ENCODE peak calls at places on chromosomes 13 and 19, in nine cellular contexts. One of them, this sample, is unnamed.

GRCh38 chr19:35266149-35266903 is 2.4 kb upstream of the USF2 start:
- DNase-seq in AG04449: no peak
- DNase-seq in activated B cell treated with CpG ODN at 0.5 μM for 24 hours: peak
- DNase-seq in fibroblast of the aortic adventitia: no peak
- DNase-seq in psoas muscle: no peak
- DNase-seq in heart left ventricle: peak
- DNase-seq in brain microvascular endothelial cell: no peak
- DNase-seq in left lung: peak
- DNase-seq in GM13977: no peak
- DNase-seq in this sample: peak

GRCh38 chr13:23868521-23868920 is 20.7 kb downstream of the MIPEP start:
- DNase-seq in heart left ventricle: no peak
- DNase-seq in psoas muscle: no peak
- DNase-seq in AG04449: peak
- DNase-seq in brain microvascular endothelial cell: peak
- DNase-seq in left lung: no peak
- DNase-seq in fibroblast of the aortic adventitia: peak
- DNase-seq in GM13977: no peak
- DNase-seq in activated B cell treated with CpG ODN at 0.5 μM for 24 hours: no peak
- DNase-seq in this sample: no peak

GRCh38 chr13:113802090-113802531 is 43.1 kb downstream of the TMEM255B start:
- DNase-seq in psoas muscle: no peak
- DNase-seq in heart left ventricle: no peak
- DNase-seq in brain microvascular endothelial cell: peak
- DNase-seq in left lung: peak
- DNase-seq in activated B cell treated with CpG ODN at 0.5 μM for 24 hours: no peak
- DNase-seq in GM13977: no peak
- DNase-seq in fibroblast of the aortic adventitia: peak
- DNase-seq in AG04449: no peak
- DNase-seq in this sample: no peak

GRCh38 chr19:2154587-2155075 is 3.3 kb upstream of the AP3D1 start:
- DNase-seq in AG04449: no peak
- DNase-seq in psoas muscle: no peak
- DNase-seq in fibroblast of the aortic adventitia: peak
- DNase-seq in brain microvascular endothelial cell: no peak
- DNase-seq in GM13977: no peak
- DNase-seq in activated B cell treated with CpG ODN at 0.5 μM for 24 hours: no peak
- DNase-seq in left lung: no peak
- DNase-seq in heart left ventricle: no peak
- DNase-seq in this sample: no peak

GRCh38 chr19:7333198-7334118 is 15.3 kb upstream of the ARHGEF18 start:
- DNase-seq in left lung: no peak
- DNase-seq in psoas muscle: no peak
- DNase-seq in brain microvascular endothelial cell: no peak
- DNase-seq in AG04449: no peak
- DNase-seq in fibroblast of the aortic adventitia: peak
- DNase-seq in heart left ventricle: peak
- DNase-seq in GM13977: peak
- DNase-seq in activated B cell treated with CpG ODN at 0.5 μM for 24 hours: no peak
- DNase-seq in this sample: no peak

GRCh38 chr13:24182703-24183081 is 22.2 kb downstream of the SPATA13 start:
- DNase-seq in psoas muscle: no peak
- DNase-seq in AG04449: no peak
- DNase-seq in GM13977: no peak
- DNase-seq in heart left ventricle: no peak
- DNase-seq in activated B cell treated with CpG ODN at 0.5 μM for 24 hours: no peak
- DNase-seq in brain microvascular endothelial cell: no peak
- DNase-seq in fibroblast of the aortic adventitia: no peak
- DNase-seq in left lung: no peak
- DNase-seq in this sample: no peak

GRCh38 chr19:18401580-18402112 is 4.2 kb upstream of the LRRC25 start:
- DNase-seq in activated B cell treated with CpG ODN at 0.5 μM for 24 hours: peak
- DNase-seq in brain microvascular endothelial cell: peak
- DNase-seq in psoas muscle: peak
- DNase-seq in left lung: peak
- DNase-seq in GM13977: no peak
- DNase-seq in heart left ventricle: peak
- DNase-seq in AG04449: no peak
- DNase-seq in fibroblast of the aortic adventitia: peak
- DNase-seq in this sample: no peak

GRCh38 chr13:80850771-80851170 is 509.8 kb upstream of the SPRY2 start:
- DNase-seq in fibroblast of the aortic adventitia: no peak
- DNase-seq in brain microvascular endothelial cell: no peak
- DNase-seq in heart left ventricle: no peak
- DNase-seq in psoas muscle: no peak
- DNase-seq in left lung: no peak
- DNase-seq in GM13977: no peak
- DNase-seq in activated B cell treated with CpG ODN at 0.5 μM for 24 hours: no peak
- DNase-seq in AG04449: no peak
- DNase-seq in this sample: no peak

GRCh38 chr19:14530505-14530904 is 1.1 kb downstream of the TECR start:
- DNase-seq in activated B cell treated with CpG ODN at 0.5 μM for 24 hours: no peak
- DNase-seq in heart left ventricle: no peak
- DNase-seq in GM13977: no peak
- DNase-seq in AG04449: no peak
- DNase-seq in psoas muscle: no peak
- DNase-seq in fibroblast of the aortic adventitia: no peak
- DNase-seq in brain microvascular endothelial cell: no peak
- DNase-seq in left lung: no peak
- DNase-seq in this sample: no peak

GRCh38 chr19:13849991-13850909 is 26.7 kb upstream of the NANOS3 start:
- DNase-seq in GM13977: peak
- DNase-seq in fibroblast of the aortic adventitia: peak
- DNase-seq in brain microvascular endothelial cell: peak
- DNase-seq in heart left ventricle: peak
- DNase-seq in psoas muscle: peak
- DNase-seq in activated B cell treated with CpG ODN at 0.5 μM for 24 hours: peak
- DNase-seq in AG04449: no peak
- DNase-seq in left lung: peak
- DNase-seq in this sample: no peak

GRCh38 chr13:43767351-43767901 is 19.3 kb downstream of the ENOX1 start:
- DNase-seq in AG04449: no peak
- DNase-seq in heart left ventricle: peak
- DNase-seq in left lung: no peak
- DNase-seq in brain microvascular endothelial cell: no peak
- DNase-seq in activated B cell treated with CpG ODN at 0.5 μM for 24 hours: no peak
- DNase-seq in psoas muscle: peak
- DNase-seq in fibroblast of the aortic adventitia: peak
- DNase-seq in GM13977: no peak
- DNase-seq in this sample: no peak

GRCh38 chr13:50894504-50894903 is 15.1 kb upstream of the RNASEH2B start:
- DNase-seq in activated B cell treated with CpG ODN at 0.5 μM for 24 hours: no peak
- DNase-seq in brain microvascular endothelial cell: no peak
- DNase-seq in AG04449: no peak
- DNase-seq in fibroblast of the aortic adventitia: no peak
- DNase-seq in heart left ventricle: no peak
- DNase-seq in left lung: no peak
- DNase-seq in GM13977: no peak
- DNase-seq in psoas muscle: no peak
- DNase-seq in this sample: no peak

GRCh38 chr13:50893211-50893852 is 16.3 kb upstream of the RNASEH2B start:
- DNase-seq in left lung: no peak
- DNase-seq in psoas muscle: no peak
- DNase-seq in activated B cell treated with CpG ODN at 0.5 μM for 24 hours: no peak
- DNase-seq in AG04449: no peak
- DNase-seq in GM13977: peak
- DNase-seq in brain microvascular endothelial cell: no peak
- DNase-seq in fibroblast of the aortic adventitia: peak
- DNase-seq in heart left ventricle: no peak
- DNase-seq in this sample: no peak

GRCh38 chr13:50894042-50894441 is 15.5 kb upstream of the RNASEH2B start:
- DNase-seq in activated B cell treated with CpG ODN at 0.5 μM for 24 hours: no peak
- DNase-seq in left lung: no peak
- DNase-seq in heart left ventricle: no peak
- DNase-seq in fibroblast of the aortic adventitia: no peak
- DNase-seq in AG04449: no peak
- DNase-seq in psoas muscle: no peak
- DNase-seq in GM13977: no peak
- DNase-seq in brain microvascular endothelial cell: no peak
- DNase-seq in this sample: no peak

GRCh38 chr13:50901701-50902100 is 7.9 kb upstream of the RNASEH2B start:
- DNase-seq in heart left ventricle: no peak
- DNase-seq in AG04449: no peak
- DNase-seq in activated B cell treated with CpG ODN at 0.5 μM for 24 hours: no peak
- DNase-seq in brain microvascular endothelial cell: no peak
- DNase-seq in left lung: no peak
- DNase-seq in fibroblast of the aortic adventitia: no peak
- DNase-seq in GM13977: no peak
- DNase-seq in psoas muscle: no peak
- DNase-seq in this sample: no peak

DNA sequence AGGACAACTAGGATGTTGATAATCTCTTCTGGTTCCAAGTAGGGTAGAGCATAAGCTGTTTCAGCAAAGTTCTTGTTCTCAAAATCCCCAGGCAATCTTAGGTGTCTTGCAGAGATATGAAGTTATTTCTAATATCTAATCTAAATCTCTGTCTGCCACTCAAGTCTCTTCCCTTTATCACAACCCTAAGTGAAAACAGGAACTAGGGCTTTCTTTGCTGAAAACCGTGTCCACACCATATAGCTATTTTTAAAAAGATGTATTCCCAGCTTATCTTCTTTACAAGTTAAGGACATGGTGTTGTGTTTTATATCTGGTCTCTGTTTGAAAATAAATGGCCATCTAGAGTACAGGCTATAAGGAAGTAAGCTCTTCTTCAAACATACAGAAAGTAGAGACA is 11.3 kb upstream of the RNASEH2B start:
- DNase-seq in left lung: no peak
- DNase-seq in AG04449: no peak
- DNase-seq in activated B cell treated with CpG ODN at 0.5 μM for 24 hours: no peak
- DNase-seq in psoas muscle: no peak
- DNase-seq in GM13977: no peak
- DNase-seq in heart left ventricle: no peak
- DNase-seq in fibroblast of the aortic adventitia: no peak
- DNase-seq in brain microvascular endothelial cell: no peak
- DNase-seq in this sample: no peak
- TF ChIP-seq CTCF in left lung: no peak
- TF ChIP-seq CTCF in AG04449: no peak
- TF ChIP-seq CTCF in activated B cell treated with CpG ODN at 0.5 μM for 24 hours: no peak
- TF ChIP-seq CTCF in psoas muscle: no peak
- TF ChIP-seq CTCF in GM13977: no peak
- TF ChIP-seq CTCF in heart left ventricle: no peak
- TF ChIP-seq CTCF in fibroblast of the aortic adventitia: no peak
- TF ChIP-seq CTCF in brain microvascular endothelial cell: no peak
- TF ChIP-seq CTCF in this sample: no peak

GRCh38 chr13:76826527-76826926 is 59.7 kb downstream of the KCTD12 start:
- DNase-seq in GM13977: no peak
- DNase-seq in activated B cell treated with CpG ODN at 0.5 μM for 24 hours: no peak
- DNase-seq in heart left ventricle: no peak
- DNase-seq in AG04449: no peak
- DNase-seq in fibroblast of the aortic adventitia: no peak
- DNase-seq in psoas muscle: no peak
- DNase-seq in left lung: no peak
- DNase-seq in brain microvascular endothelial cell: no peak
- DNase-seq in this sample: no peak

GRCh38 chr13:76825415-76825814 is 60.8 kb downstream of the KCTD12 start:
- DNase-seq in AG04449: no peak
- DNase-seq in psoas muscle: no peak
- DNase-seq in heart left ventricle: no peak
- DNase-seq in brain microvascular endothelial cell: peak
- DNase-seq in activated B cell treated with CpG ODN at 0.5 μM for 24 hours: no peak
- DNase-seq in left lung: no peak
- DNase-seq in GM13977: no peak
- DNase-seq in fibroblast of the aortic adventitia: peak
- DNase-seq in this sample: no peak

GRCh38 chr13:76823969-76824368 is 62.2 kb downstream of the KCTD12 start:
- DNase-seq in left lung: no peak
- DNase-seq in AG04449: no peak
- DNase-seq in GM13977: no peak
- DNase-seq in psoas muscle: no peak
- DNase-seq in heart left ventricle: no peak
- DNase-seq in activated B cell treated with CpG ODN at 0.5 μM for 24 hours: no peak
- DNase-seq in brain microvascular endothelial cell: no peak
- DNase-seq in fibroblast of the aortic adventitia: no peak
- DNase-seq in this sample: no peak

GRCh38 chr13:76820759-76821158 is 65.4 kb downstream of the KCTD12 start:
- DNase-seq in fibroblast of the aortic adventitia: peak
- DNase-seq in AG04449: no peak
- DNase-seq in heart left ventricle: peak
- DNase-seq in GM13977: no peak
- DNase-seq in psoas muscle: peak
- DNase-seq in activated B cell treated with CpG ODN at 0.5 μM for 24 hours: no peak
- DNase-seq in left lung: no peak
- DNase-seq in brain microvascular endothelial cell: no peak
- DNase-seq in this sample: no peak

DNA sequence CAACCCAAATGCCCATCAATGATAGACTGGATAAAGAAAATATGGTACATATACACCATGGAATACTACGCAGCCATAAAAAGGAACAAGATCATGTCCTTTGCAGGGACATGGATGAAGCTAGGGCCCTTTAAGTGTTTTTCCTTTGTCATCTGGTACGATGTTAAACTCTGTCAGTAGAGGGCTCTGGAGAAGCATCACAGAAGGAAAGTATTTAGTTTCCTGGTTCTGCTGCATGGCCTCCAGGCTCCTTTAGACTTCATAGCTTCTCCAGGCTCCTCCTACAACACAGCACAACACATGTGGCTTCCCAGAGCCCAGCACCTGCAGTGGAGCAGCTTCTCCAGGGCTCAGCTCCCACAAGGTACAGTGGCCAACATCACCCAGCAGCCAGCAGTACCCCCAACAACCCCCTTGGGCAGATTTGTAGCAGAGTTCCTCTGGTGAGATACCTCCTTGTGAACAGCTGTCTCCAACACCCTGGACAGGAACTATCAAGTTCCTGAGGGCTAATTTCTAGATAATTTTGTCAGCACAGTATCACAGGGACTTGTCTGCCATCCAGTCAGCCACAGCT is 63.4 kb downstream of the KCTD12 start:
- DNase-seq in brain microvascular endothelial cell: no peak
- DNase-seq in heart left ventricle: no peak
- DNase-seq in AG04449: no peak
- DNase-seq in left lung: no peak
- DNase-seq in activated B cell treated with CpG ODN at 0.5 μM for 24 hours: no peak
- DNase-seq in fibroblast of the aortic adventitia: peak
- DNase-seq in psoas muscle: no peak
- DNase-seq in GM13977: peak
- DNase-seq in this sample: no peak
- TF ChIP-seq CTCF in brain microvascular endothelial cell: peak
- TF ChIP-seq CTCF in heart left ventricle: peak
- TF ChIP-seq CTCF in AG04449: peak
- TF ChIP-seq CTCF in left lung: no peak
- TF ChIP-seq CTCF in activated B cell treated with CpG ODN at 0.5 μM for 24 hours: no peak
- TF ChIP-seq CTCF in fibroblast of the aortic adventitia: peak
- TF ChIP-seq CTCF in psoas muscle: no peak
- TF ChIP-seq CTCF in GM13977: peak
- TF ChIP-seq CTCF in this sample: no peak

GRCh38 chr19:28932446-28932845 is 280.5 kb downstream of the UQCRFS1 start:
- DNase-seq in GM13977: no peak
- DNase-seq in fibroblast of the aortic adventitia: no peak
- DNase-seq in heart left ventricle: no peak
- DNase-seq in left lung: no peak
- DNase-seq in activated B cell treated with CpG ODN at 0.5 μM for 24 hours: no peak
- DNase-seq in psoas muscle: no peak
- DNase-seq in brain microvascular endothelial cell: no peak
- DNase-seq in AG04449: no peak
- DNase-seq in this sample: no peak
- TF ChIP-seq CTCF in GM13977: no peak
- TF ChIP-seq CTCF in fibroblast of the aortic adventitia: no peak
- TF ChIP-seq CTCF in heart left ventricle: no peak
- TF ChIP-seq CTCF in left lung: no peak
- TF ChIP-seq CTCF in activated B cell treated with CpG ODN at 0.5 μM for 24 hours: no peak
- TF ChIP-seq CTCF in psoas muscle: no peak
- TF ChIP-seq CTCF in brain microvascular endothelial cell: no peak
- TF ChIP-seq CTCF in AG04449: no peak
- TF ChIP-seq CTCF in this sample: no peak

GRCh38 chr13:21061077-21061945 is at the start of gene LATS2:
- DNase-seq in AG04449: peak
- DNase-seq in psoas muscle: peak
- DNase-seq in activated B cell treated with CpG ODN at 0.5 μM for 24 hours: peak
- DNase-seq in GM13977: peak
- DNase-seq in heart left ventricle: peak
- DNase-seq in fibroblast of the aortic adventitia: peak
- DNase-seq in brain microvascular endothelial cell: peak
- DNase-seq in left lung: peak
- DNase-seq in this sample: peak
- TF ChIP-seq CTCF in AG04449: peak
- TF ChIP-seq CTCF in psoas muscle: peak
- TF ChIP-seq CTCF in activated B cell treated with CpG ODN at 0.5 μM for 24 hours: no peak
- TF ChIP-seq CTCF in GM13977: peak
- TF ChIP-seq CTCF in heart left ventricle: peak
- TF ChIP-seq CTCF in fibroblast of the aortic adventitia: peak
- TF ChIP-seq CTCF in brain microvascular endothelial cell: peak
- TF ChIP-seq CTCF in left lung: peak
- TF ChIP-seq CTCF in this sample: peak

This sample was measured in type B pancreatic cell.